ENCODE peak calls at places on chromosomes 4 and X, in seven cellular contexts. M, S, T, J, U, X and Q are unnamed samples.

GRCh38 chr4:13998850-13999249 is 371.3 kb upstream of the BOD1L1 start:
- DNase-seq in X (no peak), T (no peak), M (no peak), J (no peak), S (no peak), U (no peak), Q (no peak)

GRCh38 chr4:76987153-76987562 is 37.6 kb downstream of the SEPTIN11 start:
- DNase-seq in J (no peak), X (no peak), M (no peak), T (no peak), U (no peak), S (peak; percentile 57), Q (peak; percentile 91)

GRCh38 chrX:153509592-153509991 is 7.8 kb upstream of the ATP2B3 start:
- DNase-seq in S (no peak), X (no peak), U (no peak), J (no peak), T (no peak), M (no peak), Q (no peak)

GRCh38 chr4:158444621-158445020 is 77.1 kb upstream of the RXFP1 start:
- DNase-seq in U (no peak), M (no peak), S (no peak), T (no peak), J (no peak), X (no peak), Q (peak; percentile 5)

GRCh38 chr4:129064717-129065116 is 28.6 kb downstream of the SCLT1 start:
- DNase-seq in J (no peak), T (no peak), M (no peak), S (peak; percentile 12), X (no peak), U (no peak), Q (peak; percentile 10)

GRCh38 chrX:30904632-30905031 is 15.6 kb upstream of the TAB3 start:
- DNase-seq in U (no peak), T (no peak), X (no peak), M (no peak), J (no peak), S (no peak), Q (no peak)

GRCh38 chrX:102154900-102155805 is 624 bp downstream of the BEX5 start:
- DNase-seq in M (peak; percentile 2), U (no peak), X (no peak), J (peak; percentile 26), T (peak; percentile 31), S (no peak), Q (no peak)

GRCh38 chr4:53717064-53717549 is 125.8 kb upstream of the LNX1 start:
- DNase-seq in M (no peak), S (no peak), J (no peak), X (no peak), U (no peak), T (no peak), Q (no peak)

GRCh38 chr4:25527044-25527443 is 128.6 kb upstream of the SLC34A2 start:
- DNase-seq in M (no peak), S (no peak), U (no peak), X (no peak), J (no peak), T (no peak), Q (peak; percentile 3)

GRCh38 chr4:81426770-81427604 is 44.7 kb downstream of the RASGEF1B start:
- DNase-seq in X (no peak), S (no peak), J (no peak), T (no peak), U (no peak), M (no peak), Q (no peak)

GRCh38 chrX:129529685-129530281 is 6.5 kb upstream of the SMARCA1 start:
- DNase-seq in T (no peak), J (no peak), U (no peak), S (no peak), X (no peak), M (no peak), Q (no peak)

GRCh38 chrX:1281511-1281910 is 12.9 kb downstream of the CSF2RA start:
- DNase-seq in T (no peak), M (no peak), S (peak; percentile 81), X (no peak), U (no peak), J (no peak), Q (peak; percentile 39)

GRCh38 chr4:148776944-148777343 is 334.7 kb upstream of the NR3C2 start:
- DNase-seq in X (no peak), U (peak; percentile 58), M (no peak), S (no peak), J (no peak), T (no peak), Q (peak; percentile 52)

GRCh38 chr4:174256277-174256713 is 27.2 kb downstream of the FBXO8 start:
- DNase-seq in J (no peak), U (no peak), S (peak; percentile 7), M (no peak), T (no peak), X (no peak), Q (peak; percentile 31)

GRCh38 chr4:103754844-103755243 is 35.1 kb upstream of the TACR3 start:
- DNase-seq in U (peak; percentile 31), M (no peak), J (no peak), T (no peak), S (peak; percentile 94), X (no peak), Q (peak; percentile 28)

GRCh38 chr4:39067451-39067850 is 5.4 kb downstream of the KLHL5 start:
- DNase-seq in J (no peak), M (no peak), S (no peak), T (no peak), X (no peak), U (no peak), Q (no peak)

GRCh38 chrX:148504412-148504950 is 4.1 kb downstream of the AFF2 start:
- DNase-seq in M (no peak), J (no peak), X (no peak), U (no peak), T (no peak), S (no peak), Q (no peak)

GRCh38 chr4:101527186-101527585 is 179.9 kb upstream of the PPP3CA start:
- DNase-seq in X (no peak), J (peak; percentile 76), T (no peak), M (peak; percentile 56), U (peak; percentile 9), S (no peak), Q (no peak)

GRCh38 chr4:83585982-83586508 is 50.1 kb downstream of the GPAT3 start:
- DNase-seq in S (no peak), X (no peak), M (no peak), J (no peak), T (no peak), U (no peak), Q (no peak)

GRCh38 chrX:44382871-44383270 is 39.4 kb upstream of the EFHC2 start:
- DNase-seq in J (no peak), S (no peak), X (no peak), M (no peak), U (no peak), T (no peak), Q (peak; percentile 2)

GRCh38 chr4:81459233-81459632 is 12.5 kb downstream of the RASGEF1B start:
- DNase-seq in S (no peak), J (no peak), U (no peak), M (no peak), X (no peak), T (no peak), Q (no peak)

GRCh38 chrX:69906447-69906846 is 143.3 kb downstream of the AWAT2 start:
- DNase-seq in X (no peak), M (no peak), S (no peak), J (no peak), U (no peak), T (no peak), Q (no peak)

GRCh38 chr4:84502955-84503373 is 3.9 kb upstream of the NKX6-1 start:
- DNase-seq in U (no peak), M (no peak), J (no peak), S (no peak), T (no peak), X (no peak), Q (no peak)

GRCh38 chr4:83255584-83255983 is 29.0 kb downstream of the COQ2 start:
- DNase-seq in J (no peak), T (no peak), X (no peak), S (peak; percentile 75), U (peak; percentile 77), M (no peak), Q (peak; percentile 90)